ENCODE peak calls at places on chromosomes 1 and 21, in nine cellular contexts. H is NCI-H187; T is T-cell; M is right cardiac atrium; N is mesothelial cell of epicardium; Z is GM04504; I is stromal cell of bone marrow; C is activated T-cell treated with anti-CD3 and anti-CD28 coated beads, Interleukin-2, amount 50 U/mL, for 72 hours; X is stimulated activated CD4-positive, alpha-beta T cell treated with anti-CD3 and anti-CD28 coated beads, Interleukin-15, amount 100 ng/mL, for 1 hour. Y is an unnamed sample.

GRCh38 chr1:23947366-23947765 is 12.3 kb upstream of the PNRC2 start:
- DNase-seq in C (no peak), H (no peak), N (no peak), T (no peak), I (no peak), X (no peak), M (no peak), Z (no peak), Y (no peak)

GRCh38 chr1:29496701-29497100 is 260.4 kb downstream of the PTPRU start:
- DNase-seq in Z (no peak), X (no peak), H (no peak), N (peak), M (no peak), I (no peak), C (no peak), T (no peak), Y (no peak)

GRCh38 chr1:160741092-160741501 is 2.0 kb downstream of the SLAMF7 start:
- DNase-seq in X (no peak), M (no peak), N (no peak), I (no peak), H (no peak), C (no peak), T (no peak), Z (no peak), Y (no peak)

GRCh38 chr1:97797403-97798183 is 123.2 kb downstream of the DPYD start:
- DNase-seq in M (no peak), Z (no peak), H (no peak), C (no peak), N (no peak), I (peak), T (no peak), X (no peak), Y (no peak)

GRCh38 chr1:26353210-26353859 is 595 bp downstream of the CRYBG2 start:
- DNase-seq in T (no peak), X (no peak), C (no peak), M (no peak), N (no peak), H (no peak), I (no peak), Z (no peak), Y (no peak)

GRCh38 chr1:3054474-3054873 is 14.5 kb upstream of the PRDM16 start:
- DNase-seq in N (no peak), M (peak), H (no peak), T (no peak), C (no peak), I (no peak), X (no peak), Z (no peak), Y (no peak)

GRCh38 chr1:24748191-24749121 is 3.2 kb downstream of the CLIC4 start:
- DNase-seq in Z (no peak), I (no peak), M (no peak), T (no peak), X (no peak), H (no peak), C (no peak), N (no peak), Y (no peak)

GRCh38 chr1:237701534-237701933 is 189.2 kb downstream of the ZP4 start:
- DNase-seq in Z (no peak), T (no peak), N (no peak), H (no peak), X (no peak), M (no peak), C (no peak), I (no peak), Y (no peak)

GRCh38 chr1:159869607-159870006 is 7.2 kb upstream of the VSIG8 start:
- DNase-seq in M (no peak), Z (no peak), T (no peak), X (no peak), I (no peak), N (no peak), H (no peak), C (no peak), Y (no peak)

GRCh38 chr1:32769524-32770220 is 47.5 kb downstream of the YARS1 start:
- DNase-seq in H (no peak), C (no peak), X (no peak), Z (no peak), T (no peak), M (no peak), I (no peak), N (no peak), Y (no peak)

GRCh38 chr1:201648066-201648910 is 109.4 kb downstream of the NAV1 start:
- DNase-seq in Z (no peak), C (peak), X (no peak), T (no peak), M (peak), N (peak), H (no peak), I (no peak), Y (peak)

GRCh38 chr1:119771770-119772169 is 3.1 kb upstream of the HMGCS2 start:
- DNase-seq in I (no peak), Z (no peak), X (no peak), H (no peak), T (no peak), N (no peak), C (no peak), M (no peak), Y (peak)

GRCh38 chr21:39612233-39613028 is at the start of gene B3GALT5:
- DNase-seq in T (no peak), H (no peak), N (peak), X (no peak), M (no peak), I (no peak), Z (no peak), C (no peak), Y (no peak)

GRCh38 chr1:218705391-218705790 is 360.3 kb downstream of the TGFB2 start:
- DNase-seq in I (no peak), N (no peak), H (no peak), C (no peak), T (no peak), X (no peak), Z (no peak), M (no peak), Y (no peak)

GRCh38 chr1:6300342-6301141 is 39.6 kb upstream of the GPR153 start:
- DNase-seq in Z (no peak), X (no peak), C (no peak), H (no peak), M (no peak), T (no peak), N (no peak), I (no peak), Y (no peak)

GRCh38 chr1:176461576-176461975 is 1.4 kb upstream of the PAPPA2 start:
- DNase-seq in I (no peak), M (no peak), H (no peak), N (no peak), C (no peak), Z (no peak), T (no peak), X (no peak), Y (no peak)

GRCh38 chr1:214583824-214584554 is 19.0 kb upstream of the CENPF start:
- DNase-seq in H (no peak), M (no peak), I (no peak), N (no peak), C (no peak), T (no peak), Z (no peak), X (no peak), Y (no peak)

GRCh38 chr1:83118472-83118871 is 880.5 kb downstream of the TTLL7 start:
- DNase-seq in N (no peak), H (no peak), C (no peak), Z (no peak), M (no peak), T (no peak), X (no peak), I (no peak), Y (no peak)

GRCh38 chr1:155968670-155969069 is 9.7 kb downstream of the ARHGEF2 start:
- DNase-seq in H (no peak), I (no peak), M (peak), X (no peak), T (no peak), Z (no peak), C (no peak), N (no peak), Y (no peak)

GRCh38 chr1:177561436-177561835 is 390.7 kb downstream of the BRINP2 start:
- DNase-seq in I (no peak), Z (no peak), N (no peak), C (no peak), H (no peak), T (no peak), X (no peak), M (no peak), Y (no peak)

GRCh38 chr1:67575861-67576260 is 109.1 kb upstream of the GADD45A start:
- DNase-seq in Z (peak), H (no peak), I (peak), N (no peak), X (no peak), C (no peak), T (no peak), M (no peak), Y (peak)

GRCh38 chr1:155049651-155050559 is 1.2 kb upstream of the ADAM15 start:
- DNase-seq in N (no peak), C (no peak), M (no peak), Z (no peak), I (no peak), H (no peak), X (no peak), T (no peak), Y (no peak)

GRCh38 chr1:163248064-163248463 is 45.3 kb upstream of the RGS5 start:
- DNase-seq in H (no peak), Z (no peak), X (no peak), C (no peak), T (no peak), M (no peak), I (no peak), N (no peak), Y (no peak)

GRCh38 chr1:113579256-113580018 is 179.8 kb downstream of the PHTF1 start:
- DNase-seq in T (no peak), I (no peak), N (no peak), X (no peak), Z (no peak), C (no peak), H (no peak), M (no peak), Y (peak)

GRCh38 chr1:52098139-52098871 is 42.2 kb downstream of the BTF3L4 start:
- DNase-seq in N (no peak), C (no peak), M (no peak), T (no peak), H (no peak), X (no peak), Z (no peak), I (no peak), Y (no peak)

GRCh38 chr1:48082271-48082925 is 85.2 kb upstream of the TRABD2B start:
- DNase-seq in T (no peak), X (no peak), N (no peak), C (no peak), M (no peak), Z (no peak), H (no peak), I (no peak), Y (no peak)

GRCh38 chr1:107683683-107684082 is 281.3 kb downstream of the VAV3 start:
- DNase-seq in X (no peak), H (no peak), C (no peak), T (no peak), Z (no peak), I (no peak), M (no peak), N (no peak), Y (no peak)

GRCh38 chr1:9069324-9070100 is at the start of gene SLC2A5:
- DNase-seq in H (no peak), Z (no peak), X (no peak), M (no peak), N (no peak), I (no peak), C (no peak), T (no peak), Y (no peak)